ENCODE peak calls at places on chromosomes 11 and 22, in six cellular contexts. One of them, this sample, is unnamed.

GRCh38 chr11:19437760-19438159 is 197.0 kb upstream of the E2F8 start:
- DNase-seq in GM23338: no peak
- DNase-seq in HCT116: no peak
- DNase-seq in SK-N-SH: no peak
- DNase-seq in GM23248: peak; percentile 83
- DNase-seq in PC-3: peak; percentile 95
- DNase-seq in this sample: no peak

GRCh38 chr22:28909375-28909774 is 26.0 kb downstream of the ZNRF3 start:
- DNase-seq in GM23338: no peak
- DNase-seq in HCT116: no peak
- DNase-seq in SK-N-SH: no peak
- DNase-seq in GM23248: no peak
- DNase-seq in PC-3: no peak
- DNase-seq in this sample: no peak

GRCh38 chr11:77467233-77467632 is 6.7 kb downstream of the PAK1 start:
- DNase-seq in GM23338: no peak
- DNase-seq in HCT116: no peak
- DNase-seq in SK-N-SH: no peak
- DNase-seq in GM23248: peak; percentile 7
- DNase-seq in PC-3: peak; percentile 88
- DNase-seq in this sample: no peak

GRCh38 chr11:11416502-11416901 is 63.5 kb upstream of the CSNK2A3 start:
- DNase-seq in GM23338: no peak
- DNase-seq in HCT116: no peak
- DNase-seq in SK-N-SH: no peak
- DNase-seq in GM23248: peak; percentile 31
- DNase-seq in PC-3: peak; percentile 68
- DNase-seq in this sample: no peak

GRCh38 chr11:561148-562003 is 606 bp downstream of the RASSF7 start:
- DNase-seq in GM23338: peak; percentile 50
- DNase-seq in HCT116: no peak
- DNase-seq in SK-N-SH: no peak
- DNase-seq in GM23248: peak; percentile 53
- DNase-seq in PC-3: peak; percentile 66
- DNase-seq in this sample: no peak

GRCh38 chr11:645536-645935 is 8.5 kb downstream of the DRD4 start:
- DNase-seq in GM23338: no peak
- DNase-seq in HCT116: no peak
- DNase-seq in SK-N-SH: no peak
- DNase-seq in GM23248: no peak
- DNase-seq in PC-3: no peak
- DNase-seq in this sample: no peak

GRCh38 chr22:17917490-17917983 is 106.8 kb downstream of the MICAL3 start:
- DNase-seq in GM23338: no peak
- DNase-seq in HCT116: no peak
- DNase-seq in SK-N-SH: no peak
- DNase-seq in GM23248: no peak
- DNase-seq in PC-3: peak; percentile 49
- DNase-seq in this sample: peak; percentile 26

GRCh38 chr11:129257512-129257911 is 65.4 kb upstream of the ARHGAP32 start:
- DNase-seq in GM23338: no peak
- DNase-seq in HCT116: no peak
- DNase-seq in SK-N-SH: no peak
- DNase-seq in GM23248: no peak
- DNase-seq in PC-3: no peak
- DNase-seq in this sample: no peak

GRCh38 chr22:30005213-30005857 is 74.9 kb upstream of the HORMAD2 start:
- DNase-seq in GM23338: peak; percentile 78
- DNase-seq in HCT116: peak; percentile 39
- DNase-seq in SK-N-SH: peak; percentile 63
- DNase-seq in GM23248: peak; percentile 70
- DNase-seq in PC-3: peak; percentile 84
- DNase-seq in this sample: peak; percentile 57

GRCh38 chr22:25139062-25139461 is 60.6 kb upstream of the CRYBB3 start:
- DNase-seq in GM23338: no peak
- DNase-seq in HCT116: no peak
- DNase-seq in SK-N-SH: no peak
- DNase-seq in GM23248: no peak
- DNase-seq in PC-3: no peak
- DNase-seq in this sample: no peak

GRCh38 chr11:1293619-1294015 is 15.8 kb downstream of the TOLLIP start:
- DNase-seq in GM23338: no peak
- DNase-seq in HCT116: no peak
- DNase-seq in SK-N-SH: peak; percentile 73
- DNase-seq in GM23248: peak; percentile 14
- DNase-seq in PC-3: peak; percentile 27
- DNase-seq in this sample: no peak

GRCh38 chr22:49930596-49931412 is 12.4 kb downstream of the CRELD2 start:
- DNase-seq in GM23338: peak; percentile 43
- DNase-seq in HCT116: peak; percentile 78
- DNase-seq in SK-N-SH: peak; percentile 74
- DNase-seq in GM23248: peak; percentile 67
- DNase-seq in PC-3: peak; percentile 85
- DNase-seq in this sample: peak; percentile 96
- TF ChIP-seq EZH2phosphoT487 in GM23338: no peak
- TF ChIP-seq EZH2phosphoT487 in HCT116: no peak
- TF ChIP-seq EZH2phosphoT487 in SK-N-SH: no peak
- TF ChIP-seq EZH2phosphoT487 in GM23248: no peak
- TF ChIP-seq EZH2phosphoT487 in PC-3: no peak
- TF ChIP-seq EZH2phosphoT487 in this sample: no peak

DNA sequence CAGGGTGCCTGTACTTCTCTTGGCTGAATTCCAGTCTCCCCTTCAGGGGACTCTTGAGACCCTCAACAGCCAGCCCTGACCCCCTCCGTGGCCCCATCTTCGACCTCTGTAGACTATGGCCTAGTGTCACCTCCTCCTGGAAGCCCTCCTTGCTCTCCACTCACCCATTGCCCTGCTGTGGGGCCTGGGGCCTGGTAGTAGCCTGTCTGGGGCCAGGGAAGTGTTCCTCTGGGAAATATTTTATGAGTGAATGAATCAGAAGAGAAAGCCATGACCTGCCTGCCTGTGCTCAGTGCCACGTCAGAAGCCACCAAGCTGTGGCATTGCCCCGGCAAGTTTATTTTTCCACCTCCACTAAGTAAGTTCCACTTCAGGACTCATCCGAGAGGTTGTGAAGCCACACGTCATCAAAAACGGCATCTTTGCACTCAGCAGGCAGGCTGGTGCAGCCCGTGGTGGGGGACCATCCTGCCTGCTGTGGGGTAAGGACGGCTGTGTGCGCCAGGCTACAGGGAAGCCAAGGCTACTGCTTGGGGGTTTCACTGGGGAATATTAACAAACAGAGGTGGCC is 59.6 kb upstream of the PPARA start:
- DNase-seq in GM23338: no peak
- DNase-seq in HCT116: no peak
- DNase-seq in SK-N-SH: no peak
- DNase-seq in GM23248: peak; percentile 95
- DNase-seq in PC-3: peak; percentile 28
- DNase-seq in this sample: no peak
- H3K4me1 ChIP-seq in GM23338: no peaks in the 10 kb centered on the region
- H3K4me1 ChIP-seq in HCT116: peaks cover 29% of the 10 kb centered on the region
- H3K4me1 ChIP-seq in SK-N-SH: peaks cover 53% of the 10 kb centered on the region
- H3K4me1 ChIP-seq in GM23248: peaks cover 74% of the 10 kb centered on the region
- H3K4me1 ChIP-seq in PC-3: peaks cover 38% of the 10 kb centered on the region
- H3K4me1 ChIP-seq in this sample: no peaks in the 10 kb centered on the region

GRCh38 chr11:64234840-64235379 is 526 bp downstream of the VEGFB start:
- DNase-seq in GM23338: peak; percentile 70
- DNase-seq in HCT116: no peak
- DNase-seq in SK-N-SH: peak; percentile 79
- DNase-seq in GM23248: peak; percentile 75
- DNase-seq in PC-3: peak; percentile 59
- DNase-seq in this sample: peak; percentile 72
- TF ChIP-seq EZH2phosphoT487 in GM23338: no peak
- TF ChIP-seq EZH2phosphoT487 in HCT116: no peak
- TF ChIP-seq EZH2phosphoT487 in SK-N-SH: no peak
- TF ChIP-seq EZH2phosphoT487 in GM23248: no peak
- TF ChIP-seq EZH2phosphoT487 in PC-3: no peak
- TF ChIP-seq EZH2phosphoT487 in this sample: no peak

GRCh38 chr11:69439651-69440464 is 41.6 kb upstream of the LINC01488 start:
- DNase-seq in GM23338: no peak
- DNase-seq in HCT116: no peak
- DNase-seq in SK-N-SH: no peak
- DNase-seq in GM23248: peak; percentile 48
- DNase-seq in PC-3: no peak
- DNase-seq in this sample: no peak
- H3K4me1 ChIP-seq in GM23338: peaks cover 40% of the 10 kb centered on the region
- H3K4me1 ChIP-seq in HCT116: peaks cover 62% of the 10 kb centered on the region
- H3K4me1 ChIP-seq in SK-N-SH: peaks cover 28% of the 10 kb centered on the region
- H3K4me1 ChIP-seq in GM23248: peaks cover 28% of the 10 kb centered on the region
- H3K4me1 ChIP-seq in PC-3: peaks cover 43% of the 10 kb centered on the region
- H3K4me1 ChIP-seq in this sample: no peaks in the 10 kb centered on the region

GRCh38 chr11:100936781-100937180 is 192.8 kb downstream of the PGR start:
- DNase-seq in GM23338: no peak
- DNase-seq in HCT116: no peak
- DNase-seq in SK-N-SH: no peak
- DNase-seq in GM23248: no peak
- DNase-seq in PC-3: no peak
- DNase-seq in this sample: no peak

GRCh38 chr11:100928426-100928825 is 201.2 kb downstream of the PGR start:
- DNase-seq in GM23338: no peak
- DNase-seq in HCT116: no peak
- DNase-seq in SK-N-SH: no peak
- DNase-seq in GM23248: no peak
- DNase-seq in PC-3: peak; percentile 68
- DNase-seq in this sample: no peak

GRCh38 chr11:100930185-100930778 is 199.3 kb downstream of the PGR start:
- DNase-seq in GM23338: peak; percentile 79
- DNase-seq in HCT116: peak; percentile 47
- DNase-seq in SK-N-SH: peak; percentile 6
- DNase-seq in GM23248: peak; percentile 69
- DNase-seq in PC-3: peak; percentile 89
- DNase-seq in this sample: peak; percentile 38

GRCh38 chr11:100929377-100929776 is 200.2 kb downstream of the PGR start:
- DNase-seq in GM23338: no peak
- DNase-seq in HCT116: no peak
- DNase-seq in SK-N-SH: no peak
- DNase-seq in GM23248: peak; percentile 45
- DNase-seq in PC-3: peak; percentile 49
- DNase-seq in this sample: no peak

GRCh38 chr11:100932474-100933100 is 197.0 kb downstream of the PGR start:
- DNase-seq in GM23338: peak; percentile 54
- DNase-seq in HCT116: peak; percentile 26
- DNase-seq in SK-N-SH: peak; percentile 1
- DNase-seq in GM23248: peak; percentile 58
- DNase-seq in PC-3: peak; percentile 78
- DNase-seq in this sample: peak; percentile 22
- TF ChIP-seq EZH2phosphoT487 in GM23338: no peak
- TF ChIP-seq EZH2phosphoT487 in HCT116: no peak
- TF ChIP-seq EZH2phosphoT487 in SK-N-SH: no peak
- TF ChIP-seq EZH2phosphoT487 in GM23248: no peak
- TF ChIP-seq EZH2phosphoT487 in PC-3: no peak
- TF ChIP-seq EZH2phosphoT487 in this sample: no peak

DNA sequence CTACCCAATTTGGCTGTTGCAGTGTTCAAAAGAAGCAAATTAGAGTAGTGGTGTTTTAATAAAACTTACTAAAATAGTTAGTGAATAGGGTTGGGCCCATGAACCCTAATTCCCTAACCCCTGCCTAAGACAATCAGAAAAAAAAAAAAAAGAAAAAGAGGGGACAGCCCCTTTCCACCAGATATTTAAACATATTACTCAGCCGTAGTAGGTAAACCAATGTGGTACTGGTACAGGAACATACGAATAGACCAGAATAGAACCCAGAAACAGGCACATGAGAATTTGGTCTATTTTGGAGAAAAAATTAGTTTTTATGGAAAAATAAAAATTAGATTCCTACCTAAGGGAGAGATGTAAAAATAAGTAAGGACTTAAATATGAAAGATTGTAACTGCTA is 38.6 kb downstream of the MMP7 start:
- DNase-seq in GM23338: no peak
- DNase-seq in HCT116: no peak
- DNase-seq in SK-N-SH: no peak
- DNase-seq in GM23248: no peak
- DNase-seq in PC-3: no peak
- DNase-seq in this sample: no peak
- H3K4me1 ChIP-seq in GM23338: no peaks in the 10 kb centered on the region
- H3K4me1 ChIP-seq in HCT116: peaks cover 32% of the 10 kb centered on the region
- H3K4me1 ChIP-seq in SK-N-SH: no peaks in the 10 kb centered on the region
- H3K4me1 ChIP-seq in GM23248: peaks cover 12% of the 10 kb centered on the region
- H3K4me1 ChIP-seq in PC-3: peaks cover 31% of the 10 kb centered on the region
- H3K4me1 ChIP-seq in this sample: peaks cover 35% of the 10 kb centered on the region

DNA sequence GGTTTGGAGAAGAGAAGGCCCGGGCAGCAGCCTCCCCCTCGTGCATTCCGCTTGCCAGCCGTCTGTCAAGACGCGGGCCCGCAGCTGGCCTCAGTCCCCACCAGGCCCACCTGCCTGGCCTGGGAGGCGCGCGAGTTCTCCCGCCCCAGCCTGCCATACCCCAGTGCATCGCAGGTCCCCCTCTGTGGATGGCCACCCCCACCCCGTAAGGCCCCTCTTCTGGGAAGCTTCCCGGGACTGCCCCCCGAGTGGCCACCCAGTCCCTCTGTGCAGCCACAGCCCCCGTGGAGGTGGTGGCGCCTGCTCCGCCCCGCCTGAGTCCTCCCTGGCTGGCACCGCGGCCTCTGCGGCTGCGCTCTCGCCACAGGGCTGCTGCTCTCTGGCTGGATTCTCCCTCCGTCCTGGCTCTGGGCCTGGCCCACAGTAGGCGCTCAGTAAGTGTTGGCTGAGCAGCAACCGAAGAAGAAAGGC is 74.0 kb upstream of the TCF20 start:
- DNase-seq in GM23338: peak; percentile 76
- DNase-seq in HCT116: no peak
- DNase-seq in SK-N-SH: no peak
- DNase-seq in GM23248: peak; percentile 62
- DNase-seq in PC-3: no peak
- DNase-seq in this sample: no peak
- TF ChIP-seq EZH2phosphoT487 in GM23338: no peak
- TF ChIP-seq EZH2phosphoT487 in HCT116: no peak
- TF ChIP-seq EZH2phosphoT487 in SK-N-SH: no peak
- TF ChIP-seq EZH2phosphoT487 in GM23248: no peak
- TF ChIP-seq EZH2phosphoT487 in PC-3: no peak
- TF ChIP-seq EZH2phosphoT487 in this sample: no peak

GRCh38 chr11:2381494-2382128 is 4.5 kb downstream of the CD81 start:
- DNase-seq in GM23338: no peak
- DNase-seq in HCT116: no peak
- DNase-seq in SK-N-SH: no peak
- DNase-seq in GM23248: no peak
- DNase-seq in PC-3: no peak
- DNase-seq in this sample: no peak
- H3K4me1 ChIP-seq in GM23338: peaks cover 12% of the 10 kb centered on the region
- H3K4me1 ChIP-seq in HCT116: peaks cover 56% of the 10 kb centered on the region
- H3K4me1 ChIP-seq in SK-N-SH: no peaks in the 10 kb centered on the region
- H3K4me1 ChIP-seq in GM23248: peaks cover 30% of the 10 kb centered on the region
- H3K4me1 ChIP-seq in PC-3: no peaks in the 10 kb centered on the region
- H3K4me1 ChIP-seq in this sample: peaks cover 67% of the 10 kb centered on the region

DNA sequence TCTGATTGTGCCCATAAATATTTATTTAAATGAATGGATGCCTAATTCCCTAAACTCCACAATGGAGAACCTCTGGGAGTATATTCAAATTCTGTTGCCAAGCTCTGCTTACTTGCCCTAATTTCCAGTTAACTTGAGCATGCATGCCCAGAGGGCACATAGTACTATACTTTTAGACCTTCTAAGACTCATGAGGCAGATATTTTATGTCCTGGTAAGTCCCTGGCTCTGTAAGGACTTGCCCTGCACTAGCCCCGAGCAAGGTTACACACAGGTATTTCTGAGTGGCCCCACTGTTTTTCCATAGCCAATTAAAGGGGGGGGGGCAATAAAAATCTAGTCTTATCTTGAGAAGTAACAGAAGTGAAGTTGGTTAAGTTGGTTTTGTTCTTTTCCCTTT is 21.1 kb upstream of the CAPRIN1 start:
- DNase-seq in GM23338: no peak
- DNase-seq in HCT116: no peak
- DNase-seq in SK-N-SH: no peak
- DNase-seq in GM23248: no peak
- DNase-seq in PC-3: no peak
- DNase-seq in this sample: no peak
- TF ChIP-seq EZH2phosphoT487 in GM23338: no peak
- TF ChIP-seq EZH2phosphoT487 in HCT116: no peak
- TF ChIP-seq EZH2phosphoT487 in SK-N-SH: no peak
- TF ChIP-seq EZH2phosphoT487 in GM23248: no peak
- TF ChIP-seq EZH2phosphoT487 in PC-3: no peak
- TF ChIP-seq EZH2phosphoT487 in this sample: no peak

This sample was measured in OCI-LY7.